ENCODE peak calls at places on chromosomes 3 and 15, in five cellular contexts. J, U, G, K and A are unnamed samples.

GRCh38 chr3:72338082-72338941 is 509.9 kb downstream of the SHQ1 start:
- DNase-seq in K (no peak), U (no peak), J (peak), G (no peak), A (no peak)

GRCh38 chr15:59885832-59886231 is 118.3 kb upstream of the FOXB1 start:
- DNase-seq in G (peak), J (peak), U (no peak), K (no peak), A (no peak)

GRCh38 chr3:100335137-100335833 is 728 bp downstream of the NIT2 start:
- DNase-seq in J (peak), K (no peak), G (peak), U (no peak), A (no peak)

GRCh38 chr15:66411190-66411589 is 24.5 kb downstream of the MAP2K1 start:
- DNase-seq in J (no peak), K (no peak), U (no peak), G (no peak), A (no peak)

GRCh38 chr3:46566040-46566631 is at the start of gene LRRC2:
- DNase-seq in J (peak), U (peak), K (no peak), G (peak), A (peak)

GRCh38 chr15:65328506-65329297 is 24.2 kb downstream of the RNU5B-1 start:
- DNase-seq in U (peak), G (no peak), J (no peak), K (no peak), A (no peak)

GRCh38 chr3:177905895-177906511 is 630.2 kb upstream of the KCNMB2 start:
- DNase-seq in J (peak), U (no peak), G (no peak), K (no peak), A (no peak)

GRCh38 chr3:10534066-10534465 is 28.7 kb upstream of the ATP2B2 start:
- DNase-seq in U (no peak), G (no peak), J (no peak), K (peak), A (no peak)

GRCh38 chr3:129185774-129186173 is 2.1 kb upstream of the CNBP start:
- DNase-seq in K (no peak), U (no peak), G (no peak), J (no peak), A (no peak)

GRCh38 chr3:36944012-36944640 is 728 bp downstream of the TRANK1 start:
- DNase-seq in G (peak), J (peak), K (peak), U (peak), A (peak)

GRCh38 chr3:179146911-179147570 is 1.1 kb upstream of the PIK3CA start:
- DNase-seq in U (no peak), G (peak), J (peak), K (no peak), A (no peak)

GRCh38 chr3:11509175-11510000 is 134.3 kb downstream of the VGLL4 start:
- DNase-seq in G (no peak), U (peak), J (no peak), K (no peak), A (no peak)

GRCh38 chr15:49370782-49371181 is 52.3 kb upstream of the FGF7 start:
- DNase-seq in K (no peak), J (no peak), U (no peak), G (no peak), A (no peak)

GRCh38 chr3:189222927-189223706 is 51.3 kb downstream of the TPRG1 start:
- DNase-seq in K (no peak), G (no peak), J (no peak), U (no peak), A (no peak)

GRCh38 chr3:156253150-156253549 is 132.8 kb downstream of the KCNAB1 start:
- DNase-seq in G (no peak), U (no peak), J (no peak), K (no peak), A (no peak)

GRCh38 chr3:30747771-30748281 is 141.4 kb downstream of the TGFBR2 start:
- DNase-seq in G (no peak), J (peak), U (no peak), K (no peak), A (no peak)

GRCh38 chr3:193620650-193621049 is 27.6 kb downstream of the OPA1 start:
- DNase-seq in G (no peak), K (no peak), J (peak), U (no peak), A (no peak)

GRCh38 chr3:135231646-135232625 is 436.9 kb downstream of the EPHB1 start:
- DNase-seq in J (no peak), K (no peak), U (no peak), G (no peak), A (no peak)

GRCh38 chr15:51982013-51982769 is 10.6 kb upstream of the LEO1 start:
- DNase-seq in K (no peak), G (peak), U (no peak), J (peak), A (no peak)

GRCh38 chr3:9468460-9468859 is 71.0 kb downstream of the SETD5 start:
- DNase-seq in J (no peak), U (no peak), K (no peak), G (no peak), A (no peak)

GRCh38 chr15:94375997-94376396 is 144.6 kb downstream of the MCTP2 start:
- DNase-seq in U (no peak), J (no peak), K (no peak), G (peak), A (no peak)

GRCh38 chr15:56948000-56948765 is 29.7 kb downstream of the TCF12 start:
- DNase-seq in G (no peak), J (no peak), U (no peak), K (no peak), A (no peak)

GRCh38 chr3:112685956-112686355 is 45.0 kb upstream of the CCDC80 start:
- DNase-seq in K (no peak), J (no peak), G (no peak), U (no peak), A (no peak)

GRCh38 chr3:141853146-141853690 is 23.2 kb upstream of the ATP1B3 start:
- DNase-seq in G (no peak), K (no peak), J (no peak), U (no peak), A (no peak)

GRCh38 chr3:34011171-34012101 is 213.0 kb downstream of the PDCD6IP start:
- DNase-seq in G (peak), K (no peak), J (no peak), U (no peak), A (no peak)

GRCh38 chr3:143090486-143090885 is 29.1 kb upstream of the CHST2 start:
- DNase-seq in K (no peak), U (no peak), J (no peak), G (no peak), A (no peak)

GRCh38 chr3:120678984-120679383 is 3.1 kb downstream of the HGD start:
- DNase-seq in K (no peak), G (no peak), J (no peak), U (no peak), A (no peak)

GRCh38 chr3:55042591-55042990 is 114.7 kb upstream of the LRTM1 start:
- DNase-seq in J (no peak), G (no peak), U (no peak), K (no peak), A (no peak)
- TF ChIP-seq CTCF in J (no peak), G (no peak), U (no peak), K (peak), A (no peak)

GRCh38 chr15:53976844-53977392 is 1.3 kb upstream of the UNC13C start:
- DNase-seq in J (no peak), G (peak), U (peak), K (no peak), A (peak)
- TF ChIP-seq CTCF in J (peak), G (no peak), U (no peak), K (peak), A (peak)

DNA sequence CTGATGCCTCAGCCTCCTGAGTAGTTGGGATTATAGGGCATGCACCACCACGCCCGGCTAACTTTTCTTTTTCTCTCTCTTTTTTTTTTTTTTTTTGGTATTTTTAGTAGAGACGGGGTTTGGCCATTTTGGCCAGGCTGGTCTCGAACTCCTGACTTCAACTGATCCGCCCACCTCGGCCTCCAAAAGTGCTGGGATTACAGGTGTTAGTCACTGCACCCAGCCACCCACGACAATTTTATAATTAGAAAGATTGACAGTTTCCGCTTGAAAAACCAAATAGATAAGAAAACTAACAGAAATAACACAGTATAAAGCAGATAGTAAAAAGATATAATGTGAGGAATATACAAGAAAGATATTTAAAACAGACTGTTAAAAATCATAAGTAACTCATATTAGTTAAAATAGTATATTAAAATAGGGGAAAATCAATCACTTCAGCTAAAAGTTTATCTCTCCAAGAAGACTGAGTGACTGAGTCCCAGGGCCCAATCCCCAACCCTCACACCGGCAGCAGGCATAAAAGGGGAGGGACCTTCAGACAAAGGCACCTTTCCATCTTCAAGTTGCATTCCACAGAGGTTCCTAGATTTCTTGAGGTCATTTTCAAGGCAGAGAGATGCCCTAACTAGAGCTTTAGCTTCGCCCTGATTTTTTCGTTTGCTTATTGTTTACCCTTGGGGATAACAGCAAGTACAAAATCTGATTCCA is 1.4 kb upstream of the WHAMM start:
- DNase-seq in U (no peak), G (no peak), K (no peak), J (no peak), A (no peak)
- TF ChIP-seq CTCF in U (no peak), G (no peak), K (no peak), J (no peak), A (no peak)

DNA sequence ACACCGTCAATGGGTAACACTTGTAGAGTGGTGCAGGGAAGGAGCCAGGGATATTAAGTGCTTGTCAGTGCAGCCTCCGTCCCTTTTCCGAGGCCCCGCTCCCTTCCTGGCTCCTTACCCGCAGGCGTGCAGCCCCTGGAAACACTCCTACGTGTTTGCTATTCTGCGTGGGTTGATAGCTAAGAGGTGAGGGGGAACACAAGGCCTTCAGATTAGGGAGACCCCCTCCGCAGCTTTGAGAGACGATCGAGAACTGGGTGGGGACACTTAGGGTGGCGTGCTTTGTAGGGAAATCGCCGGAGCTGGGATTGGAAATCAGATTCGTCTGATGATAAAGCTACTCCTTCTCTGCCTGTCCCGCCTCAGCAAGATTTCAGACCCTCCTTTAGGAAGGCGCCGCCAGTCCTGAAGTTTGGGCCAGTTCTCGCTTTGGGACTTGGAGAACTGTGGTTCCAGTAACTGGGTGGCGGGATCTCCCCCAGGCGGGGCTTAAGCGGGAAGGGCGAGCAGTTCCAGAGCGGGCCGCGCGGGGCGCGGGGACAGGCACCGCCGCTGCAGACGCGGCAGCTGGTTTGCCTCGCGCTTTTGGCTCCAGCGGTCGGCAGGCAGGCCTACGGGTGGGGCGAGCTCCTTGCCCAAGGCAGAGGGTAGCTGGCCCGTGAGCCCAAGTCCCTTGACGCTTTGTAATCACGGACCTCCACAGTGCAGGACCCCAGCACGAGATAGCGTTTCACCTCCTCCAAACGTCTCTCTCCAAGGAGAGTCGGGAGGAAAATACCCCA is 8.0 kb upstream of the FAM107A start:
- DNase-seq in G (peak), J (peak), U (peak), K (peak), A (peak)
- TF ChIP-seq CTCF in G (peak), J (peak), U (peak), K (peak), A (peak)

DNA sequence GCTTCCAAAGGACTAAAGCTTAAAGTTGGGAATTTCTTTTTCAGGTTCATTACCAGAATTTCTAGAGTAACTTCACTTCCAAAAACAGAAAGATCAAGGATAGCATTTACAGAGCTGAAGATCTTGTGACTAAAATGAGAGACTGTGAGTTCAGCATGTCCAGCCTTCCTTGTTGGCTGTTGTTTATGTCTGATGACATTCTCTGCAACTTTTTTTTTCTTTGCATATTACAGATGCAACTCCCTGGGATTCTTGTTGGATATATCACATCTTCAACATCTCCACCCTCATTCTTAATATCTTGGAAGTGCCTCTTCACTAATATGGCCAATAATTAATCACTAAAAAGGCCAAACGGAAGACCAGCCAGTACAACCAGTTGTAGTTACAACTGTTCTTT is 86.2 kb upstream of the FRMD4B start:
- DNase-seq in U (no peak), G (no peak), J (no peak), K (no peak), A (no peak)
- TF ChIP-seq CTCF in U (no peak), G (no peak), J (no peak), K (no peak), A (no peak)